ENCODE peak calls at places on chromosomes 12 and 14, in six cellular contexts. O is breast epithelium, Y is esophagus squamous epithelium, D is A549, A is body of pancreas, E is heart left ventricle. Z is an unnamed sample.

GRCh38 chr14:20215196-20215595 is 8.3 kb upstream of the OR11H6 start:
- DNase-seq in D (no peak), A (no peak), O (no peak), Y (no peak), E (no peak), Z (no peak)

GRCh38 chr14:79369359-79370332 is 841.7 kb downstream of the DIO2 start:
- DNase-seq in O (no peak), E (no peak), A (peak; percentile 12), Y (no peak), D (peak; percentile 35), Z (no peak)

GRCh38 chr12:99261256-99261655 is 386.3 kb upstream of the GARIN6 start:
- DNase-seq in A (no peak), D (no peak), O (no peak), Y (no peak), E (no peak), Z (no peak)

GRCh38 chr12:81360916-81361315 is 283.0 kb downstream of the ACSS3 start:
- DNase-seq in Y (no peak), D (no peak), O (no peak), E (no peak), A (no peak), Z (no peak)

GRCh38 chr12:84508325-84508861 is 404.2 kb downstream of the SLC6A15 start:
- DNase-seq in Y (no peak), D (peak; percentile 11), O (no peak), A (no peak), E (peak; percentile 45), Z (peak; percentile 21)

GRCh38 chr12:94650143-94651056 is at the start of gene TMCC3:
- DNase-seq in Y (no peak), E (peak; percentile 61), O (no peak), A (peak; percentile 26), D (peak; percentile 28), Z (peak; percentile 65)

GRCh38 chr12:50184261-50184660 is 17.1 kb upstream of the CERS5 start:
- DNase-seq in O (no peak), A (no peak), Y (no peak), D (no peak), E (no peak), Z (peak; percentile 59)

GRCh38 chr12:20120296-20120695 is 248.0 kb upstream of the PDE3A start:
- DNase-seq in O (no peak), A (no peak), D (no peak), E (no peak), Y (no peak), Z (no peak)

GRCh38 chr14:72731252-72732020 is 162.5 kb downstream of the DPF3 start:
- DNase-seq in O (no peak), Y (no peak), D (no peak), E (no peak), A (no peak), Z (no peak)

GRCh38 chr12:121573949-121574520 is 6.8 kb downstream of the KDM2B start:
- DNase-seq in D (no peak), O (no peak), A (no peak), E (no peak), Y (no peak), Z (peak; percentile 65)

GRCh38 chr12:46660276-46660675 is 165.5 kb downstream of the SLC38A4 start:
- DNase-seq in Y (no peak), A (no peak), E (no peak), O (no peak), D (no peak), Z (no peak)

GRCh38 chr14:56153271-56153670 is 35.1 kb downstream of the PELI2 start:
- DNase-seq in D (no peak), E (no peak), Y (no peak), O (no peak), A (no peak), Z (no peak)

GRCh38 chr14:76336876-76337275 is 39.1 kb upstream of the ESRRB start:
- DNase-seq in E (no peak), D (no peak), Y (no peak), O (no peak), A (no peak), Z (no peak)

GRCh38 chr14:70635971-70636595 is 5.6 kb upstream of the TTC9 start:
- DNase-seq in E (no peak), Y (no peak), A (no peak), O (no peak), D (no peak), Z (no peak)

GRCh38 chr14:70642313-70643235 is 858 bp downstream of the TTC9 start:
- DNase-seq in Y (no peak), O (no peak), D (no peak), E (no peak), A (no peak), Z (no peak)

GRCh38 chr14:70640938-70641547 is 673 bp upstream of the TTC9 start:
- DNase-seq in Y (no peak), E (no peak), O (no peak), A (peak; percentile 26), D (peak; percentile 61), Z (peak; percentile 35)

GRCh38 chr14:70641548-70642312 is at the start of gene TTC9:
- DNase-seq in E (no peak), O (no peak), A (peak; percentile 34), D (peak; percentile 52), Y (no peak), Z (peak; percentile 35)

GRCh38 chr14:70638416-70638815 is 3.3 kb upstream of the TTC9 start:
- DNase-seq in D (no peak), Y (no peak), E (no peak), A (no peak), O (no peak), Z (no peak)
- H3K4me1 ChIP-seq in D (peaks cover 11% of the 10 kb centered on the region), Y (peaks cover 8% of the 10 kb centered on the region), E (peaks cover 10% of the 10 kb centered on the region), A (peaks cover 17% of the 10 kb centered on the region), O (peaks cover 5% of the 10 kb centered on the region), Z (peaks cover 4% of the 10 kb centered on the region)

GRCh38 chr12:92927436-92928116 is 1.5 kb downstream of the EEA1 start:
- DNase-seq in E (no peak), O (no peak), D (peak; percentile 46), Y (no peak), A (no peak), Z (no peak)

GRCh38 chr12:92926549-92926948 is 2.5 kb downstream of the EEA1 start:
- DNase-seq in O (no peak), E (no peak), D (no peak), Y (no peak), A (no peak), Z (no peak)

GRCh38 chr12:92928431-92928961 is 599 bp downstream of the EEA1 start:
- DNase-seq in Y (no peak), E (peak; percentile 53), D (peak; percentile 13), O (peak; percentile 19), A (no peak), Z (peak; percentile 46)

GRCh38 chr12:92928962-92929915 is at the start of gene EEA1:
- DNase-seq in D (peak; percentile 88), A (peak; percentile 97), O (peak; percentile 95), E (peak; percentile 99), Y (peak; percentile 85), Z (peak; percentile 96)

GRCh38 chr12:92927055-92927435 is 2.0 kb downstream of the EEA1 start:
- DNase-seq in A (no peak), D (no peak), O (no peak), Y (no peak), E (peak; percentile 41), Z (no peak)
- TF ChIP-seq CTCF in A (peak; percentile 5), D (peak; percentile 35), O (no peak), Y (no peak), E (no peak), Z (no peak)

GRCh38 chr12:107322063-107322462 is 228.7 kb upstream of the CRY1 start:
- DNase-seq in O (no peak), D (no peak), E (no peak), A (no peak), Y (no peak), Z (no peak)

GRCh38 chr12:107328442-107329133 is 235.2 kb upstream of the CRY1 start:
- DNase-seq in Y (no peak), E (no peak), O (no peak), D (peak; percentile 31), A (no peak), Z (no peak)

GRCh38 chr12:107326237-107326636 is 232.9 kb upstream of the CRY1 start:
- DNase-seq in A (no peak), E (no peak), D (no peak), O (no peak), Y (no peak), Z (no peak)

GRCh38 chr12:107327783-107328182 is 234.4 kb upstream of the CRY1 start:
- DNase-seq in A (no peak), O (no peak), D (no peak), E (no peak), Y (no peak), Z (no peak)

DNA sequence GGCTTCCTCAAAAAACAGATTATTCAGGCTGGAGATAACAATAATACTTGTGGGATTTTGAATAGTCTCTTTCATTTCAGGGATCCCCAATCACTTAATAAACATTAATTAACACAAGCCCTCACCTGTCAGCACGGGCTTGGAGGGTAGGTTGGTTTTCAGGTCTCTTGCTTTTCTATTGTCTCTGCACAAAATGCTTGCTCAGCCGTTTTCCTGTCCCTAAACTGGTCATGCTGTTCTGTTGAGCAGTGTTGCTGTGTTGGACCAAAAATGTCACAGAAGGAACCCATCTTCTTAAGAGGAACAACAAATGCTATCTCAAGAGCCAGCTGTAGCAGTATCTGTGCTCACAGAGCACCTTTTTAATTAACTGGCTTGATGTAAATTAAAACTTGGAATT is 231.7 kb upstream of the CRY1 start:
- DNase-seq in Y (no peak), D (no peak), E (no peak), O (no peak), A (no peak), Z (no peak)
- H3K4me1 ChIP-seq in Y (peaks cover 9% of the 10 kb centered on the region), D (peaks cover 73% of the 10 kb centered on the region), E (no peaks in the 10 kb centered on the region), O (no peaks in the 10 kb centered on the region), A (peaks cover 16% of the 10 kb centered on the region), Z (peaks cover 5% of the 10 kb centered on the region)

GRCh38 chr12:56877195-56878009 is 56.8 kb downstream of the SDR9C7 start:
- DNase-seq in D (no peak), O (no peak), Y (no peak), A (no peak), E (no peak), Z (no peak)

GRCh38 chr12:56880416-56881035 is 53.7 kb downstream of the SDR9C7 start:
- DNase-seq in Y (no peak), O (no peak), D (no peak), E (no peak), A (no peak), Z (no peak)

GRCh38 chr12:56874821-56875220 is 59.4 kb downstream of the SDR9C7 start:
- DNase-seq in O (no peak), Y (no peak), D (no peak), E (no peak), A (no peak), Z (no peak)

GRCh38 chr12:56873382-56873781 is 60.8 kb downstream of the SDR9C7 start:
- DNase-seq in Y (no peak), O (no peak), A (no peak), E (no peak), D (no peak), Z (no peak)

DNA sequence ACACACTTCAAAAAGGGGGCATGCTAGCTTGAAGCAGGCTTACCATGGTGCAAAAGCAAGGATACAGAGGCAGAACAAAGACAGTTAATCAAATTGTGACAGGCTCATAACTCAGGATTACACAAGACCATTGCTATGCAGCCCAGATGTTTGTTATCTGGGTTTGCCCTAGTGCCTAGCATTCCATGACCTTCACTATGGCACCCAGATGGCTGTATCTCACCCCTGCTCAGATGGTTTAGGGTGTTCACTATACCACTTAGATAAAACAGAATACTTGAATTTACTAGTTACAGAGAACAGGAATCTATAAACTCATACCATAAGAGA is 56.2 kb downstream of the SDR9C7 start:
- DNase-seq in E (no peak), O (no peak), D (no peak), A (no peak), Y (no peak), Z (no peak)
- TF ChIP-seq CTCF in E (no peak), O (no peak), D (no peak), A (no peak), Y (no peak), Z (no peak)

Z was measured in colonic mucosa.